ENCODE peak calls at places on chromosomes 2 and 18, in four cellular contexts. T is amniotic epithelial cell, N is ecto neural progenitor cell, D is esophagus squamous epithelium. B is an unnamed sample.

GRCh38 chr2:69305166-69305565 is 81.9 kb downstream of the GFPT1 start:
- DNase-seq in T (no peak), D (no peak), N (no peak), B (no peak)

GRCh38 chr2:96556441-96557330 is 20.1 kb downstream of the ARID5A start:
- DNase-seq in N (no peak), D (no peak), T (peak), B (peak)

GRCh38 chr2:181165199-181165868 is 184.9 kb downstream of the UBE2E3 start:
- DNase-seq in T (no peak), D (no peak), N (no peak), B (no peak)

GRCh38 chr2:19719540-19719939 is 182.2 kb downstream of the TTC32 start:
- DNase-seq in D (no peak), T (no peak), N (no peak), B (no peak)

GRCh38 chr2:65019010-65019409 is 29.8 kb downstream of the SLC1A4 start:
- DNase-seq in N (no peak), D (no peak), T (no peak), B (no peak)

GRCh38 chr2:202378001-202378400 is 1.9 kb downstream of the BMPR2 start:
- DNase-seq in T (no peak), D (no peak), N (no peak), B (no peak)

GRCh38 chr2:86221066-86221684 is 21.9 kb downstream of the MRPL35 start:
- DNase-seq in T (peak), N (peak), D (no peak), B (peak)

GRCh38 chr18:33673689-33674088 is 95.7 kb downstream of the ASXL3 start:
- DNase-seq in D (no peak), T (no peak), N (no peak), B (no peak)

GRCh38 chr18:13235981-13236380 is 17.4 kb downstream of the LDLRAD4 start:
- DNase-seq in D (no peak), T (no peak), N (no peak), B (peak)

GRCh38 chr18:74146756-74147155 is 878 bp downstream of the FBXO15 start:
- DNase-seq in N (no peak), T (peak), D (no peak), B (no peak)

GRCh38 chr2:25664531-25665307 is 8.7 kb downstream of the DTNB start:
- DNase-seq in T (peak), D (no peak), N (peak), B (peak)

GRCh38 chr2:43178602-43179542 is 47.5 kb downstream of the ZFP36L2 start:
- DNase-seq in D (no peak), N (peak), T (peak), B (peak)

GRCh38 chr2:186806591-186806990 is 42.4 kb downstream of the ZSWIM2 start:
- DNase-seq in T (no peak), D (no peak), N (no peak), B (no peak)

GRCh38 chr18:49189772-49190171 is 239.0 kb upstream of the SMAD7 start:
- DNase-seq in N (no peak), D (no peak), T (peak), B (no peak)

GRCh38 chr2:12262681-12263436 is 453.9 kb upstream of the TRIB2 start:
- DNase-seq in D (no peak), N (no peak), T (no peak), B (no peak)

GRCh38 chr18:9337875-9338274 is 3.3 kb downstream of the TWSG1 start:
- DNase-seq in D (no peak), N (no peak), T (no peak), B (no peak)

GRCh38 chr18:12827588-12827987 is 56.4 kb downstream of the PTPN2 start:
- DNase-seq in D (no peak), N (no peak), T (no peak), B (no peak)

GRCh38 chr2:98464772-98465310 is 20.2 kb downstream of the INPP4A start:
- DNase-seq in N (no peak), T (no peak), D (no peak), B (no peak)

GRCh38 chr2:216633616-216634316 is 546 bp downstream of the IGFBP2 start:
- DNase-seq in D (no peak), N (peak), T (no peak), B (peak)

GRCh38 chr2:54402350-54402749 is 53.8 kb upstream of the SPTBN1 start:
- DNase-seq in T (peak), N (no peak), D (no peak), B (peak)

GRCh38 chr18:70190529-70190928 is 15.0 kb downstream of the RTTN start:
- DNase-seq in T (peak), D (no peak), N (no peak), B (no peak)

GRCh38 chr18:48138211-48138610 is 207.8 kb upstream of the SMAD2 start:
- DNase-seq in T (no peak), D (no peak), N (no peak), B (no peak)

GRCh38 chr18:76265375-76266225 is 229.4 kb downstream of the ZNF516 start:
- DNase-seq in N (no peak), D (no peak), T (peak), B (no peak)

GRCh38 chr2:151410485-151410833 is 757 bp downstream of the RIF1 start:
- DNase-seq in N (no peak), D (no peak), T (peak), B (peak)

GRCh38 chr2:16717477-16717876 is 51.8 kb upstream of the CYRIA start:
- DNase-seq in N (no peak), T (no peak), D (no peak), B (no peak)

GRCh38 chr2:108614043-108614435 is 79.8 kb downstream of the LIMS1 start:
- DNase-seq in D (no peak), N (no peak), T (no peak), B (no peak)

GRCh38 chr2:84526562-84526961 is 10.3 kb downstream of the DNAH6 start:
- DNase-seq in D (no peak), N (no peak), T (peak), B (no peak)

GRCh38 chr2:234751275-234751938 is 200.4 kb upstream of the SH3BP4 start:
- DNase-seq in T (no peak), D (no peak), N (no peak), B (no peak)

GRCh38 chr2:6667326-6667725 is 198.4 kb downstream of the CMPK2 start:
- DNase-seq in D (no peak), N (no peak), T (no peak), B (no peak)

GRCh38 chr2:105336786-105337121 is 586 bp upstream of the C2orf49 start:
- DNase-seq in D (no peak), T (no peak), N (no peak), B (no peak)

GRCh38 chr18:22912835-22913234 is 20.3 kb upstream of the RBBP8 start:
- DNase-seq in T (peak), N (no peak), D (no peak), B (no peak)